ENCODE peak calls at places on chromosome 19, in seven cellular contexts. X is H1, Z is heart right ventricle, Y is suprapubic skin, K is stomach, H is K562, R is neural progenitor cell. J is an unnamed sample.

GRCh38 chr19:7652061-7652641 is 15.2 kb downstream of the STXBP2 start:
- DNase-seq in X (peak; percentile 99), Z (peak; percentile 85), Y (peak; percentile 90), K (peak; percentile 91), H (peak; percentile 92), R (peak; percentile 92), J (peak; percentile 96)

GRCh38 chr19:1065606-1066109 is 1.3 kb upstream of the ARHGAP45 start:
- DNase-seq in X (no peak), Z (no peak), Y (no peak), K (no peak), H (no peak), R (no peak), J (peak; percentile 76)

GRCh38 chr19:1905863-1906375 is 720 bp downstream of the ADAT3 start:
- DNase-seq in X (no peak), Z (no peak), Y (no peak), K (no peak), H (no peak), R (no peak), J (no peak)

GRCh38 chr19:6173190-6173589 is 37.7 kb downstream of the ACSBG2 start:
- DNase-seq in X (no peak), Z (no peak), Y (no peak), K (no peak), H (no peak), R (no peak), J (no peak)

GRCh38 chr19:39913682-39914333 is 20.6 kb downstream of the FCGBP start:
- DNase-seq in X (no peak), Z (no peak), Y (no peak), K (peak; percentile 22), H (no peak), R (no peak), J (peak; percentile 41)

GRCh38 chr19:21127001-21127400 is 14.8 kb upstream of the ZNF431 start:
- DNase-seq in X (no peak), Z (no peak), Y (no peak), K (no peak), H (peak; percentile 60), R (no peak), J (no peak)

GRCh38 chr19:29781582-29782580 is 29.9 kb upstream of the CCNE1 start:
- DNase-seq in X (no peak), Z (no peak), Y (no peak), K (no peak), H (no peak), R (no peak), J (no peak)

GRCh38 chr19:20247016-20247683 is 80.1 kb downstream of the ZNF486 start:
- DNase-seq in X (peak; percentile 72), Z (peak; percentile 35), Y (no peak), K (peak; percentile 51), H (no peak), R (peak; percentile 63), J (peak; percentile 24)

GRCh38 chr19:1106841-1107654 is 3.3 kb downstream of the GPX4 start:
- DNase-seq in X (no peak), Z (no peak), Y (no peak), K (peak; percentile 48), H (peak; percentile 64), R (no peak), J (no peak)

GRCh38 chr19:55580628-55581144 is at the start of gene ZNF579:
- DNase-seq in X (peak; percentile 90), Z (peak; percentile 87), Y (peak; percentile 89), K (peak; percentile 89), H (peak; percentile 93), R (peak; percentile 87), J (peak; percentile 94)

GRCh38 chr19:49554701-49555181 is 25.6 kb downstream of the NOSIP start:
- DNase-seq in X (no peak), Z (peak; percentile 38), Y (no peak), K (no peak), H (no peak), R (no peak), J (no peak)

GRCh38 chr19:10516671-10517286 is 468 bp downstream of the S1PR5 start:
- DNase-seq in X (no peak), Z (no peak), Y (no peak), K (no peak), H (no peak), R (no peak), J (no peak)

GRCh38 chr19:51079486-51080110 is 3.1 kb downstream of the KLK14 start:
- DNase-seq in X (no peak), Z (peak; percentile 77), Y (peak; percentile 67), K (peak; percentile 72), H (no peak), R (no peak), J (peak; percentile 45)

GRCh38 chr19:21468791-21469190 is 36.6 kb upstream of the ZNF429 start:
- DNase-seq in X (no peak), Z (no peak), Y (no peak), K (no peak), H (no peak), R (peak; percentile 6), J (peak; percentile 55)

GRCh38 chr19:56144396-56144795 is 3.3 kb downstream of the ZNF444 start:
- DNase-seq in X (no peak), Z (no peak), Y (no peak), K (no peak), H (no peak), R (no peak), J (no peak)

GRCh38 chr19:13099073-13099999 is 3.3 kb downstream of the LYL1 start:
- DNase-seq in X (peak; percentile 74), Z (peak; percentile 82), Y (no peak), K (peak; percentile 78), H (peak; percentile 88), R (peak; percentile 65), J (peak; percentile 90)

GRCh38 chr19:13097331-13098258 is 5.1 kb downstream of the LYL1 start:
- DNase-seq in X (peak; percentile 62), Z (peak; percentile 66), Y (no peak), K (no peak), H (peak; percentile 89), R (peak; percentile 49), J (peak; percentile 81)

GRCh38 chr19:13100031-13100588 is 2.5 kb downstream of the LYL1 start:
- DNase-seq in X (no peak), Z (no peak), Y (no peak), K (no peak), H (peak; percentile 70), R (no peak), J (no peak)

GRCh38 chr19:13096968-13097330 is 5.7 kb downstream of the LYL1 start:
- DNase-seq in X (no peak), Z (peak; percentile 25), Y (no peak), K (no peak), H (peak; percentile 44), R (no peak), J (no peak)

DNA sequence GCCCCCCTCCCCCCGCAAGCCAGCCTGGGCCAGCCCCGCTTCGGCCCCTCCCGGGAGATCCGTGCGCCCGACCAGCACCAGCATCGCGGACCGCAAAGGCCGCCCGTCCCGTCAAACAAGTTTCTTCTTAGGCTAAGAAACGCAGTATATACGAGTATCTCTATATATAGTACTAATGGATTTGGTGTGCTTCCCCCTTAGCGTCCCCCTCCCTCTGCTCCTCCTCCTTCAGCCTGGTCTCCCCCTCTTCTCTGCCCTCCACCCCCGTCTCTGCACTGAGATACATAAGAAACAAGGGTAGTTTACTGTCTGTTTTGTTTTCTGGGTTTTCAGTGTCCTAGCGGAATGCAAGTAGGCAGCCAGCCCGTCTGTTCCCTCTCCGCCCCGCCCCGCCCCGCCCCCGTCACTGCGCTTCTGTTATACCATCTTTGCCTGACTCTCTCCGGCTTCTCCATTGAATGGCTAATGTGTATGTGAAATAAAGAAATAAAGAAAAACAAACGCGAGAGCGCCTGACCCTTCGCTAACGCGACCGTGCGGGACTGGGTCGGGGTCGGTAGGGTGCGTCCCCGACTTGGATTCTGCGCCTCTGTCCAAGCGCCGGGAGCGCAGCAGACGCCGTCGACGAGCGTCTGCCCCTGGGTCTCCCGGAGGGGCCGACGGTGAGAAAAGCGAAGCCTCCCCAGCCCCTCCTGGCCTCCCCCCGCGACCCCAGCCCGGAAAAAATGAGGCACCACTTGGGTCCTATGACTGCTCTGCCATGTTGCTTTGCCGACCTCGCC is 4.2 kb downstream of the LYL1 start:
- DNase-seq in X (peak; percentile 60), Z (peak; percentile 36), Y (no peak), K (no peak), H (peak; percentile 85), R (peak; percentile 42), J (peak; percentile 84)
- H3K4me3 ChIP-seq in X (no peak overlapping the region), Z (peak overlapping the region; percentile 65), Y (peak overlapping the region; percentile 53), K (peak overlapping the region; percentile 35), H (peak overlapping the region; percentile 98), R (no peak overlapping the region), J (no peak overlapping the region)

GRCh38 chr19:45352062-45352461 is 11.5 kb downstream of the KLC3 start:
- DNase-seq in X (no peak), Z (no peak), Y (no peak), K (no peak), H (no peak), R (no peak), J (no peak)
- H3K36me3 ChIP-seq in X (peaks cover 68% of the 10 kb centered on the region), Z (no peaks in the 10 kb centered on the region), Y (peaks cover 76% of the 10 kb centered on the region), K (peaks cover 66% of the 10 kb centered on the region), H (peaks cover 72% of the 10 kb centered on the region), R (no peaks in the 10 kb centered on the region), J (peaks cover 42% of the 10 kb centered on the region)

GRCh38 chr19:35486268-35486708 is 4.0 kb downstream of the KRTDAP start:
- DNase-seq in X (no peak), Z (no peak), Y (no peak), K (no peak), H (no peak), R (no peak), J (no peak)
- H3K27me3 ChIP-seq in X (no peaks in the 10 kb centered on the region), Z (peaks cover 23% of the 10 kb centered on the region), Y (peaks cover 7% of the 10 kb centered on the region), K (peaks cover 7% of the 10 kb centered on the region), H (peaks cover 41% of the 10 kb centered on the region), R (peaks cover 4% of the 10 kb centered on the region), J (peaks cover 1% of the 10 kb centered on the region)

DNA sequence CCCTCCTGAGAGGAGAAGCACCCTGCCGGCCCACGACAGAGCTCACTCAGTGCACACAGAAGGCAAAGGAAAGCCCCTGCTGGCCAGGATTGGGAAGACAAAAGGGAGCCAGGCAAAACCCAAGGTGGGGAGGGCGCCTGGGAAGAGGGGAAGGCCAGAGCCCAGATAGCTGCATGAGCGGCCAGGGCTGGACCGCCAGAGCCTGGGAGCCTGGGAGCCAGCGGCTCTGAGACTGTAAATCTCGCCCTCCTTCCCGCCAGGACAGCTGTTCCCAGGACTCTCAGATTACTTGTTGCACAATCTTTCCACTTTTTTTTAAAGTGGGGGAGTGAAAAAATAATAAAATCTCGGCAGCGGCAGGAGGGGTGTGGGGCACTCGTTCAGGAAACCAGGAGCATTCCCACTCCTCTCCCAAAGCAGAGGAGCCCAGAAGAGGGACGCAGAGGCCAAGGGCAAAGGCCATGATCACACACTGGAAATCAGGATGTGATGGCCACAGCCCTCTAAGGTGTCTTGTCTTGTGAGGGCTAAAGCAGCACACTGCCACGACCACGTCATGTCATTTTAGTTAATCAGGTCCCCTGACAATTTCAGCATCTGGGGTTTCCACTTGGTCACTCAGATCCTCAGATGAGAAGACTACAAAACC is 19.6 kb upstream of the EPHX3 start:
- DNase-seq in X (peak; percentile 84), Z (peak; percentile 83), Y (no peak), K (peak; percentile 33), H (peak; percentile 33), R (peak; percentile 88), J (peak; percentile 96)
- H3K4me3 ChIP-seq in X (no peak overlapping the region), Z (no peak overlapping the region), Y (no peak overlapping the region), K (no peak overlapping the region), H (no peak overlapping the region), R (no peak overlapping the region), J (no peak overlapping the region)

DNA sequence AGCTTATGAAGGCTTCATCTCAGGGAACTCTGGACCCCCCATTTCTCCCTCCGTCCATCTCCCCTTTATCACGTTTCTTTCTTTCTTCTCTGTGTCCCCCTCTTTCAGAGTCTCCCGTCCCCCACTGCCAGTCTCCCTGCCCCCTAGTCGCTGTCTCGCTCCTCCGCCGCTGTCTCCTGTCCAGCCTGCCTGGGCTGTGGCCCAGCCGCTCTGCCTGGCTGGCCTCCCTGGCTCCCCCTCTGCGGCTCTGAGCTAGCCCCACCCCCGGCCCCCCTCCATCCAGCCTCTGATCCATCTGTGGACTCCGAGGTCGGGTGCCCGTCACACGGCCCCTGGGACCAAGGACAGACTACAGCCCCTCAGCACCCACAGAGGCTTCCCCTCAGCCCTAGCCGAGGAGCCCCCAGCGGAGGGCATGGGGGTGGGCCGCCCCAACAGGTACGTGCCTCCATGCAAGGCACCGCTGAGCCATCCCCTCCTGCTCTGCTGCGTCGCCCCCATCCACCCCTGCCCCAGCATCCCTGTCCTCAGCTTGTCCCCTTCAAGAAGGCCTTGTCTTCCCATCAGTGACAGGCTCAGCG is 1.1 kb upstream of the KCNJ14 start:
- DNase-seq in X (no peak), Z (no peak), Y (peak; percentile 64), K (no peak), H (no peak), R (no peak), J (peak; percentile 61)
- H3K36me3 ChIP-seq in X (peaks cover 48% of the 10 kb centered on the region), Z (peaks cover 27% of the 10 kb centered on the region), Y (peaks cover 71% of the 10 kb centered on the region), K (peaks cover 84% of the 10 kb centered on the region), H (peaks cover 92% of the 10 kb centered on the region), R (no peaks in the 10 kb centered on the region), J (peaks cover 22% of the 10 kb centered on the region)